ENCODE peak calls at places on chromosome 7, in five cellular contexts. One of them, this sample, is unnamed.

GRCh38 chr7:151071032-151071866 is 9.4 kb downstream of the FASTK start:
- DNase-seq in effector memory CD8-positive, alpha-beta T cell: no peak
- DNase-seq in heart left ventricle: no peak
- DNase-seq in GM20000: no peak
- DNase-seq in mucosa of gallbladder: no peak
- DNase-seq in this sample: no peak

GRCh38 chr7:48899932-48900331 is 24.4 kb upstream of the CDC14C start:
- DNase-seq in heart left ventricle: no peak
- DNase-seq in effector memory CD8-positive, alpha-beta T cell: no peak
- DNase-seq in mucosa of gallbladder: no peak
- DNase-seq in GM20000: no peak
- DNase-seq in this sample: no peak

GRCh38 chr7:155052982-155053381 is 17.1 kb upstream of the HTR5A start:
- DNase-seq in mucosa of gallbladder: no peak
- DNase-seq in effector memory CD8-positive, alpha-beta T cell: no peak
- DNase-seq in GM20000: no peak
- DNase-seq in heart left ventricle: no peak
- DNase-seq in this sample: no peak

GRCh38 chr7:100544949-100545635 is 6.1 kb downstream of the AGFG2 start:
- DNase-seq in effector memory CD8-positive, alpha-beta T cell: no peak
- DNase-seq in mucosa of gallbladder: no peak
- DNase-seq in heart left ventricle: no peak
- DNase-seq in GM20000: no peak
- DNase-seq in this sample: no peak

GRCh38 chr7:26083113-26083512 is 68.9 kb upstream of the NFE2L3 start:
- DNase-seq in mucosa of gallbladder: no peak
- DNase-seq in heart left ventricle: no peak
- DNase-seq in GM20000: no peak
- DNase-seq in effector memory CD8-positive, alpha-beta T cell: no peak
- DNase-seq in this sample: no peak

GRCh38 chr7:127828843-127829502 is 177.0 kb downstream of the SND1 start:
- DNase-seq in effector memory CD8-positive, alpha-beta T cell: no peak
- DNase-seq in GM20000: no peak
- DNase-seq in heart left ventricle: no peak
- DNase-seq in mucosa of gallbladder: no peak
- DNase-seq in this sample: no peak

GRCh38 chr7:73623798-73624668 is at the start of gene MLXIPL:
- DNase-seq in GM20000: peak
- DNase-seq in effector memory CD8-positive, alpha-beta T cell: peak
- DNase-seq in heart left ventricle: peak
- DNase-seq in mucosa of gallbladder: peak
- DNase-seq in this sample: peak

GRCh38 chr7:158609313-158609974 is 21.8 kb upstream of the PTPRN2 start:
- DNase-seq in mucosa of gallbladder: no peak
- DNase-seq in GM20000: no peak
- DNase-seq in effector memory CD8-positive, alpha-beta T cell: no peak
- DNase-seq in heart left ventricle: no peak
- DNase-seq in this sample: no peak

GRCh38 chr7:123747089-123747488 is 1.7 kb downstream of the WASL start:
- DNase-seq in effector memory CD8-positive, alpha-beta T cell: no peak
- DNase-seq in mucosa of gallbladder: no peak
- DNase-seq in heart left ventricle: no peak
- DNase-seq in GM20000: peak
- DNase-seq in this sample: no peak

GRCh38 chr7:1668932-1669485 is 1.1 kb upstream of the ELFN1 start:
- DNase-seq in effector memory CD8-positive, alpha-beta T cell: no peak
- DNase-seq in mucosa of gallbladder: no peak
- DNase-seq in heart left ventricle: no peak
- DNase-seq in GM20000: no peak
- DNase-seq in this sample: no peak

This sample was measured in head of caudate nucleus.